ENCODE peak calls at places on chromosomes 16 and 17, in eight cellular contexts. U, X, Q, Y, R, N, A and I are unnamed samples.

GRCh38 chr17:57632294-57632693 is 112.8 kb downstream of the CCDC182 start:
- DNase-seq in Y (no peak), A (no peak), Q (no peak), N (no peak), R (no peak), X (no peak), U (no peak), I (no peak)

GRCh38 chr16:27503662-27504061 is 46.1 kb downstream of the GTF3C1 start:
- DNase-seq in Q (no peak), A (no peak), N (no peak), X (no peak), U (no peak), Y (no peak), R (no peak), I (no peak)

GRCh38 chr17:1486802-1487695 is 5.4 kb downstream of the MYO1C start:
- DNase-seq in U (peak; percentile 73), R (peak; percentile 73), Y (peak; percentile 40), A (peak; percentile 71), X (peak; percentile 62), Q (peak; percentile 48), N (no peak), I (peak; percentile 73)

GRCh38 chr17:6574689-6575595 is 18.6 kb upstream of the PITPNM3 start:
- DNase-seq in A (peak; percentile 48), N (peak; percentile 38), U (no peak), Y (peak; percentile 40), X (peak; percentile 24), Q (peak; percentile 76), R (peak; percentile 49), I (peak; percentile 89)

GRCh38 chr16:12002447-12003006 is 26.0 kb downstream of the SNX29 start:
- DNase-seq in U (no peak), Q (peak; percentile 96), A (no peak), Y (no peak), N (no peak), R (peak; percentile 23), X (no peak), I (no peak)

GRCh38 chr17:58364270-58364942 is 12.4 kb upstream of the SUPT4H1 start:
- DNase-seq in X (no peak), U (no peak), R (no peak), N (no peak), Y (no peak), Q (peak; percentile 50), A (no peak), I (no peak)

GRCh38 chr17:63694229-63694973 is 5.5 kb downstream of the LIMD2 start:
- DNase-seq in U (no peak), N (no peak), R (no peak), Y (no peak), A (no peak), X (no peak), Q (peak; percentile 6), I (peak; percentile 11)

GRCh38 chr17:10620823-10621222 is 36.3 kb downstream of the MYH3 start:
- DNase-seq in X (no peak), A (no peak), U (no peak), N (no peak), Y (no peak), Q (no peak), R (no peak), I (no peak)

GRCh38 chr17:7834554-7834890 is 505 bp downstream of the KDM6B start:
- DNase-seq in N (no peak), Y (no peak), U (peak; percentile 58), R (peak; percentile 71), X (no peak), A (no peak), Q (no peak), I (no peak)

GRCh38 chr17:29827179-29827578 is 102.8 kb downstream of the SSH2 start:
- DNase-seq in R (no peak), Y (no peak), A (no peak), N (no peak), X (no peak), U (no peak), Q (no peak), I (no peak)

GRCh38 chr17:62626719-62627218 is 701 bp upstream of the MRC2 start:
- DNase-seq in X (no peak), U (peak; percentile 63), Y (no peak), A (no peak), Q (peak; percentile 93), N (peak; percentile 35), R (peak; percentile 71), I (peak; percentile 93)

GRCh38 chr16:81429045-81429521 is 15.5 kb upstream of the CMIP start:
- DNase-seq in U (no peak), Y (no peak), N (no peak), A (no peak), X (no peak), Q (peak; percentile 64), R (no peak), I (peak; percentile 79)

GRCh38 chr16:89370081-89370511 is 120.3 kb downstream of the ANKRD11 start:
- DNase-seq in X (no peak), A (no peak), N (no peak), U (no peak), Q (no peak), R (no peak), Y (no peak), I (peak; percentile 63)

GRCh38 chr17:3635474-3636153 is 436 bp downstream of the SHPK start:
- DNase-seq in N (no peak), X (no peak), Q (no peak), R (no peak), U (no peak), A (no peak), Y (no peak), I (peak; percentile 28)
- TF ChIP-seq CTCF in N (no peak), X (peak; percentile 17), Q (no peak), R (no peak), U (no peak), A (no peak), Y (no peak), I (no peak)

GRCh38 chr16:35234679-35235078 is 1775.3 kb downstream of the TP53TG3F start:
- DNase-seq in X (no peak), Q (no peak), R (no peak), Y (no peak), N (no peak), U (no peak), A (no peak), I (no peak)

DNA sequence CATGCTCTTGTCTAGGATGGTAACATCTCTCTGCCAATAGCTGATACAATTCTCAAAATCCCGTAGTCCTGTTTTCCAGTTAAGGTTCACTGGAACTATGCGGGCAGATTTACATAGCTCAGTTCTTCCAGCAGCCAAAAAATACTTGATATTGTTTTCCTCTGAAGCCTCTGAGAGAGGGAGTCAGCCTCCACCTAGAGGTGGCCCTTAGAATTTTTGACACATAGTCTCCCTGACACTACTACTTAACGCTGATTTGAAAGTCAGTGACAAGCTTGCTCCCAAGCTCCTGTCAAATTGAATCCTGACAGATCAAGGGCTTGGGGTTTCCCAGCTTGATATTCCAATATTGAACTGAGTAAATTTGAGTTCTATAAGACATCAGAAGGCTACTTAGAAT is 1780.1 kb downstream of the TP53TG3F start:
- DNase-seq in X (no peak), N (no peak), R (no peak), A (no peak), Q (no peak), U (no peak), Y (no peak), I (no peak)
- TF ChIP-seq CTCF in X (no peak), N (no peak), R (no peak), A (no peak), Q (no peak), U (no peak), Y (no peak), I (no peak)

GRCh38 chr17:49450181-49450580 is 35.5 kb upstream of the PHB1 start:
- DNase-seq in N (no peak), A (no peak), Q (no peak), U (no peak), Y (no peak), R (no peak), X (no peak), I (no peak)

GRCh38 chr17:49450735-49451134 is 36.1 kb upstream of the PHB1 start:
- DNase-seq in Y (no peak), R (no peak), U (no peak), Q (no peak), N (no peak), X (no peak), A (no peak), I (peak; percentile 70)

GRCh38 chr17:49444384-49444783 is 29.7 kb upstream of the PHB1 start:
- DNase-seq in U (no peak), Y (no peak), A (no peak), X (no peak), R (no peak), Q (no peak), N (no peak), I (no peak)

GRCh38 chr17:49445561-49445960 is 30.9 kb upstream of the PHB1 start:
- DNase-seq in U (no peak), X (no peak), A (no peak), Y (no peak), Q (no peak), R (no peak), N (no peak), I (no peak)

DNA sequence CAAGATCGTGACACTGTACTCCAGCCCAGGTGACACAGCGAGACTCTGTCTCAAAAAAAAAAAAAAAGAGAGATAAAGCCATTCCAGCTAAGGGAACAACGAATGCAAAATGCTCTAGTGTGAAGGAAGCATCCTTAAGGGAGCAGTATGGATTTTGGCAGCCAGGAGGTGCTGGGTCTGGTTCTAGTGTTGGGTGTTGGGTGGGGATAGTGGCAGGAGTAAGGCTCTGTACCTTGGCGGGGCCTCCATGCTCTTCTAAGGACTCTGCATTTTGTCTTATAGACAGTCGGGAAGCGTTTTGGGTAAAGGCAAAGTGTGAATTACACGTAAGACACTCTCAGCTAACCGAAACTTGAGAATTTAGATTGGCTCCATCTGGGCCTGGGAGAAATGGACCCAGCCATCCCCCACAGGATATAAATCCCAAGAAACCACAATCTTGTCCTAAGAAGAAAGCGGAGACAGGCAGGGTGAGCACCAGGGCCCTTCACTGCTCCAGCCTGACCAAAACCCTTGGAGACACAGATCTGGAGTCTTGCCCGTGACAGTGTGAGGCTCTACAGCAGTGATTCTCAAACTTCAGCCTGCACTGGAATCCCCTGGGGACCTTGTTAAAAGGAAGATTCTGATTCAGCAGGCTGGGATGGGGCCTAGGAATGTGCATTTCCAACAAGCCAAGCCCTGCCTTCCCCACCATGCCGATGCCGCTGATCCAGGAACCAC is 33.1 kb upstream of the PHB1 start:
- DNase-seq in N (no peak), A (no peak), U (no peak), X (no peak), Y (no peak), R (peak; percentile 58), Q (peak; percentile 51), I (peak; percentile 22)
- TF ChIP-seq CTCF in N (peak; percentile 33), A (no peak), U (no peak), X (no peak), Y (no peak), R (no peak), Q (no peak), I (peak; percentile 7)

DNA sequence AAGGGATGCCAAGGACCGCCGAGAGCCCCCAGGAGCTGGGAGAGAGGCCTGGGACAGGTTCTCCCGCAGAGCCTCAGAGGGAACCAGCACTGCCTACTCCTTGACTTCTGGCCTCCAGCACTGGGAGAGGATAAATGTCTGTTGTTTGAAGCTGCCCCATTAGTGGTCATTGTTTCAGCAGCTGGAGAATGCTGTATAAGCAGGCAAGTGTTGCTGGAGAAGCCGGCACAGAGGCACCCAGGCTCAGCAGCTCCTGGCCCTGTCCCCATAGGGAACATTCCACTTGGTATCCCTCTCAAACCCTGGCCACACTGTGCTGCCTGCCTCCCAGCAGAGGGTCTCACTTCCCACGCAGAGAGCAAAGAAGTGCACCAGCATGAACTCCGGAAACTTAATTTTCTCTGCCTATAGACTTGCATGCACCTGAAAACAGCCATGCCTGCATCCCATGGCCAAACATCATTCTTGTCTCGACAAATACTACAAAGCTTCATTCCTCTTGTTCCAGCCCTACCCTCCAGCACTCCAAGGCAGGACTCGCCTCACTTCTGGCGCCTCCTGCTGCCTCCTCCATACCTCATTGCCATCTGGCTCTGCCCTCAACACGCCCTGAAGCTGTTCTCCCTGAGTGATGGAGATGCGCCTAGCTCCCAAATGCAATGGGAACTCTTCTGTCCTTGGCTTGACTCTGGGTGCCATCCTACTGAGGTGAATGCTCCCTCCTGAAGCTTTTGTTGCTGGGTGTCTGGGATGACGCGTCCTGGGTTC is 88.1 kb downstream of the DNAH17 start:
- DNase-seq in R (no peak), Q (no peak), Y (no peak), X (no peak), N (no peak), U (no peak), A (no peak), I (no peak)
- TF ChIP-seq CTCF in R (no peak), Q (peak; percentile 2), Y (no peak), X (no peak), N (no peak), U (no peak), A (no peak), I (no peak)